ENCODE peak calls at places on chromosomes 11 and 22, in six cellular contexts. B, G, W, X, H and C are unnamed samples.

GRCh38 chr11:96744697-96745096 is 354.9 kb downstream of the JRKL start:
- DNase-seq in B (no peak), G (no peak), W (no peak), X (no peak), H (no peak), C (no peak)

GRCh38 chr11:34419158-34419557 is 19.6 kb upstream of the CAT start:
- DNase-seq in B (no peak), G (no peak), W (no peak), X (no peak), H (no peak), C (no peak)

GRCh38 chr11:124900464-124900863 is 2.8 kb upstream of the ROBO4 start:
- DNase-seq in B (no peak), G (peak), W (no peak), X (peak), H (peak), C (no peak)

GRCh38 chr11:116217006-116217405 is 555.8 kb downstream of the BUD13 start:
- DNase-seq in B (peak), G (peak), W (no peak), X (no peak), H (no peak), C (peak)

GRCh38 chr11:1500466-1501420 is 14.2 kb upstream of the MOB2 start:
- DNase-seq in B (no peak), G (no peak), W (no peak), X (no peak), H (no peak), C (no peak)

GRCh38 chr11:8011981-8012444 is 24.9 kb downstream of the EIF3F start:
- DNase-seq in B (no peak), G (no peak), W (no peak), X (peak), H (peak), C (no peak)

GRCh38 chr11:116986521-116987105 is 111.6 kb downstream of the SIK3 start:
- DNase-seq in B (no peak), G (no peak), W (no peak), X (peak), H (no peak), C (no peak)

GRCh38 chr11:17519031-17519430 is 25.2 kb downstream of the USH1C start:
- DNase-seq in B (no peak), G (no peak), W (no peak), X (no peak), H (no peak), C (no peak)

GRCh38 chr22:44805663-44806062 is 53.3 kb downstream of the ARHGAP8 start:
- DNase-seq in B (no peak), G (no peak), W (no peak), X (no peak), H (no peak), C (no peak)

GRCh38 chr22:29799217-29799680 is 32.1 kb downstream of the UQCR10 start:
- DNase-seq in B (no peak), G (peak), W (no peak), X (peak), H (peak), C (peak)

GRCh38 chr11:83508804-83509203 is 222.6 kb upstream of the CCDC90B start:
- DNase-seq in B (no peak), G (no peak), W (no peak), X (no peak), H (no peak), C (no peak)